ENCODE peak calls at places on chromosomes 1 and 21, in four cellular contexts. J is HCT116; P is CD8-positive, alpha-beta memory T cell; H is body of pancreas. U is an unnamed sample.

GRCh38 chr1:2496087-2496622 is 20.1 kb downstream of the PLCH2 start:
- DNase-seq in P (peak; percentile 65), H (no peak), J (no peak), U (no peak)

GRCh38 chr1:207412845-207413244 is 41.3 kb upstream of the CR2 start:
- DNase-seq in J (no peak), H (no peak), P (no peak), U (no peak)

GRCh38 chr1:36400514-36400824 is 2.8 kb upstream of the LSM10 start:
- DNase-seq in J (no peak), P (no peak), H (no peak), U (no peak)

GRCh38 chr1:47787560-47787959 is 209.6 kb downstream of the TRABD2B start:
- DNase-seq in P (no peak), H (no peak), J (no peak), U (no peak)

GRCh38 chr21:25931791-25932190 is 197.0 kb downstream of the GABPA start:
- DNase-seq in H (no peak), P (no peak), J (no peak), U (no peak)

GRCh38 chr1:99745061-99745460 is 21.4 kb downstream of the FRRS1 start:
- DNase-seq in J (no peak), H (no peak), P (no peak), U (no peak)

GRCh38 chr1:24635195-24635843 is 7.8 kb upstream of the SRRM1 start:
- DNase-seq in P (no peak), J (peak; percentile 65), H (peak; percentile 40), U (peak; percentile 91)

GRCh38 chr1:230149751-230150584 is 82.9 kb downstream of the GALNT2 start:
- DNase-seq in P (no peak), H (no peak), J (no peak), U (peak; percentile 20)

GRCh38 chr21:42063578-42064521 is 7.3 kb upstream of the UMODL1 start:
- DNase-seq in J (no peak), H (peak; percentile 84), P (peak; percentile 72), U (no peak)

GRCh38 chr1:247681288-247681897 is 1.9 kb upstream of the OR13G1 start:
- DNase-seq in P (no peak), H (peak; percentile 46), J (peak; percentile 10), U (peak; percentile 26)

GRCh38 chr1:160862151-160863061 is at the start of gene CD244:
- DNase-seq in H (no peak), J (no peak), P (peak; percentile 83), U (no peak)

GRCh38 chr1:100188617-100189016 is 10.6 kb upstream of the LRRC39 start:
- DNase-seq in H (no peak), J (no peak), P (no peak), U (peak; percentile 85)

GRCh38 chr1:27350673-27351540 is 9.1 kb downstream of the SYTL1 start:
- DNase-seq in H (no peak), P (no peak), J (no peak), U (no peak)

GRCh38 chr1:218250492-218250891 is 34.6 kb upstream of the RRP15 start:
- DNase-seq in H (no peak), J (no peak), P (no peak), U (no peak)

GRCh38 chr1:50710099-50710498 is 250.0 kb downstream of the FAF1 start:
- DNase-seq in H (no peak), J (no peak), P (no peak), U (no peak)

GRCh38 chr1:223363856-223364684 is at the start of gene SUSD4:
- DNase-seq in J (no peak), H (peak; percentile 62), P (peak; percentile 65), U (peak; percentile 31)

GRCh38 chr21:26888256-26888655 is 43.0 kb upstream of the ADAMTS1 start:
- DNase-seq in P (no peak), J (no peak), H (no peak), U (peak; percentile 5)

GRCh38 chr1:228015276-228016180 is 8.7 kb downstream of the WNT3A start:
- DNase-seq in J (no peak), H (no peak), P (peak; percentile 35), U (peak; percentile 10)

GRCh38 chr1:170590921-170591705 is 59.1 kb downstream of the GORAB start:
- DNase-seq in P (no peak), J (no peak), H (no peak), U (no peak)

GRCh38 chr1:58652351-58653184 is 47.3 kb downstream of the MYSM1 start:
- DNase-seq in J (peak; percentile 48), P (peak; percentile 60), H (peak; percentile 76), U (peak; percentile 90)

GRCh38 chr1:158020877-158021630 is 27.6 kb downstream of the KIRREL1 start:
- DNase-seq in P (no peak), H (no peak), J (no peak), U (peak; percentile 54)

GRCh38 chr21:31339736-31340135 is 4.3 kb downstream of the TIAM1 start:
- DNase-seq in P (no peak), J (no peak), H (no peak), U (no peak)

GRCh38 chr1:169250022-169250421 is 117.6 kb downstream of the NME7 start:
- DNase-seq in J (no peak), H (no peak), P (no peak), U (peak; percentile 3)

GRCh38 chr1:85708826-85709222 is 591 bp upstream of the ZNHIT6 start:
- DNase-seq in P (no peak), J (no peak), H (no peak), U (no peak)

DNA sequence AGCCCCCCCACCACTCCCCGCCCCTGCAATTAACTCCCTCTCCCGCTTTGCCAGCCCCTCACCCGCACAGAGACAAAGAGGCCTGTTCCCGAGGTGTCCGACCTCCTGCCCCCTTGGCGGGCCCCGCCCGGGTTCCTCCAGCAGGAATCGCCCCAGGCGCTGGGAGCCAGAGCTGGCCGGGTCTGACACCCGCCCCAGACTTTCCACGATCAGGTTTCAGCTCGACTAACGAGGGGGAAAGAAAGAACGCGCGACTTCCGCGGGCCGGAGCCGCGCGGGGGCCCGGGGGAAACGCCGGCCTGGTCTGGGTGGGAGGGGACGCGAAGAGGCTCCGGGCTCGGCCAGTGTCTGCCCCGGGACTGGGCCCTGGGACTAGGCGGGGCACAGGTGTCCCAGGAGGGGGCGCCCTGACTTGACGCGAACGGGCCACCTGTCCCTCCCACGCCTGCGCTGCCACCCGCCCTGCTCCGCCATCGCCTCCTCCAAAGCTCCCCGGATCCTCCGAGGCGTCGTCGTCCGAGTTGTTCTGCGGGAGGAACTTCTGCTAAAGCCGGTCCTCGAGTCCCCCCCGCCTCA is 36.3 kb upstream of the HHAT start:
- DNase-seq in H (peak; percentile 84), J (peak; percentile 26), P (no peak), U (peak; percentile 95)
- H3K4me3 ChIP-seq in H (peak overlapping the region; percentile 31), J (peak overlapping the region; percentile 23), P (no peak overlapping the region), U (peak overlapping the region; percentile 70)

GRCh38 chr21:44628707-44629391 is 2.0 kb downstream of the KRTAP10-9 start:
- DNase-seq in P (no peak), J (no peak), H (no peak), U (no peak)
- H3K9me3 ChIP-seq in P (no peaks in the 10 kb centered on the region), J (peaks cover 13% of the 10 kb centered on the region), H (peaks cover 6% of the 10 kb centered on the region), U (peaks cover 42% of the 10 kb centered on the region)

GRCh38 chr1:182608236-182608635 is 4.0 kb upstream of the RGS16 start:
- DNase-seq in H (no peak), P (no peak), J (no peak), U (no peak)

GRCh38 chr1:182611326-182611725 is 7.1 kb upstream of the RGS16 start:
- DNase-seq in P (no peak), H (no peak), J (no peak), U (no peak)

GRCh38 chr1:182610606-182611194 is 6.5 kb upstream of the RGS16 start:
- DNase-seq in J (no peak), P (no peak), H (no peak), U (no peak)

GRCh38 chr1:182611787-182612186 is 7.6 kb upstream of the RGS16 start:
- DNase-seq in H (no peak), P (no peak), J (no peak), U (no peak)

GRCh38 chr1:182608850-182609610 is 4.8 kb upstream of the RGS16 start:
- DNase-seq in J (no peak), H (no peak), P (no peak), U (peak; percentile 27)
- H3K4me1 ChIP-seq in J (peaks cover 8% of the 10 kb centered on the region), H (peaks cover 8% of the 10 kb centered on the region), P (peaks cover 12% of the 10 kb centered on the region), U (peaks cover 37% of the 10 kb centered on the region)

DNA sequence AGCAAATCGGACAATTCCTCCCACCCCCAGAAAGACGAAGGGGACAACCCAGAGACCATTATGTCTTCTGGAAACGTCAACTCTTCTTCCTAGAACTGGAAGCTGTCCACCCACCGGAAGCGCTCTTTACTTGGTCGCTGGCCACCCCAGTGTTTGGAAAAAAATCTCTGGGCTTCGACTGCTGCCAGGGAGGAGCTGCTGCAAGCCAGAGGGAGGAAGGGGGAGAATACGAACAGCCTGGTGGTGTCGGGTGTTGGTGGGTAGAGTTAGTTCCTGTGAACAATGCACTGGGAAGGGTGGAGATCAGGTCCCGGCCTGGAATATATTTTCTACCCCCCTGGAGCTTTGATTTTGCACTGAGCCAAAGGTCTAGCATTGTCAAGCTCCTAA is 3.2 kb downstream of the S1PR1 start:
- DNase-seq in J (no peak), P (no peak), H (peak; percentile 12), U (no peak)
- H3K4me3 ChIP-seq in J (no peak overlapping the region), P (peak overlapping the region; percentile 64), H (no peak overlapping the region), U (no peak overlapping the region)

DNA sequence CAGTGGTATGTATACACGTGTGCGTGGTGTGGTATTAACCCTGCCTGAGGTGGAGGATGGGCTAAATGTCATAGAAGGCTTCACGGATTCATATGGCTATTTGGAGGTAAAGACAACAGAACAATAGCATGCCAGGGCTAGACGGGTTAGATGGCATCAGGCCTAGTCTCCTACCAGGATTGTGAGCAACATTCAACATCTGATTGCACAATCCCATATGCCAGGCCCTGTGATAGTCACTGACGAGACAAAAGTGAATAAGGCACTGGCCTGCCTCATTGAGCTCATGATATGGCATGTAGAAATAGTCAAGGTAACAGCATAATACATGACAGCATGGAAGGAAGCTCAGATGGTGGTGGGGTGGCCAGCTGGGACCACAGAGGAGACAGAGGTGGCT is 167.1 kb upstream of the BEND5 start:
- DNase-seq in P (no peak), J (no peak), H (no peak), U (no peak)
- H3K9me3 ChIP-seq in P (no peaks in the 10 kb centered on the region), J (no peaks in the 10 kb centered on the region), H (no peaks in the 10 kb centered on the region), U (no peaks in the 10 kb centered on the region)

U was measured in adipocyte.